ENCODE peak calls at places on chromosomes 12 and 14, in ten cellular contexts. One of them, this sample, is unnamed.

GRCh38 chr14:98769326-98769725 is 502.7 kb downstream of the BCL11B start:
- DNase-seq in A549: no peak
- DNase-seq in activated T-cell treated with anti-CD3 and anti-CD28 coated beads for 1 hour: no peak
- DNase-seq in NCI-H524: no peak
- DNase-seq in brain pericyte: no peak
- DNase-seq in hypothalamus: no peak
- DNase-seq in MCF 10A: no peak
- DNase-seq in stimulated activated CD4-positive, alpha-beta T cell treated with anti-CD3 and anti-CD28 coated beads, Interleukin-2, amount 100 ng/mL, for 24 hours: no peak
- DNase-seq in RWPE1: no peak
- DNase-seq in NCI-H1930: no peak
- DNase-seq in this sample: no peak

GRCh38 chr12:101001669-101002068 is 207.1 kb downstream of the ANO4 start:
- DNase-seq in RWPE1: peak; percentile 20
- DNase-seq in hypothalamus: no peak
- DNase-seq in MCF 10A: peak; percentile 44
- DNase-seq in activated T-cell treated with anti-CD3 and anti-CD28 coated beads for 1 hour: no peak
- DNase-seq in stimulated activated CD4-positive, alpha-beta T cell treated with anti-CD3 and anti-CD28 coated beads, Interleukin-2, amount 100 ng/mL, for 24 hours: no peak
- DNase-seq in brain pericyte: no peak
- DNase-seq in A549: no peak
- DNase-seq in NCI-H1930: no peak
- DNase-seq in NCI-H524: no peak
- DNase-seq in this sample: no peak

GRCh38 chr12:81128930-81129554 is 51.2 kb downstream of the ACSS3 start:
- DNase-seq in brain pericyte: peak; percentile 17
- DNase-seq in activated T-cell treated with anti-CD3 and anti-CD28 coated beads for 1 hour: no peak
- DNase-seq in stimulated activated CD4-positive, alpha-beta T cell treated with anti-CD3 and anti-CD28 coated beads, Interleukin-2, amount 100 ng/mL, for 24 hours: no peak
- DNase-seq in hypothalamus: peak; percentile 4
- DNase-seq in NCI-H524: peak; percentile 6
- DNase-seq in A549: peak; percentile 7
- DNase-seq in RWPE1: peak; percentile 25
- DNase-seq in NCI-H1930: no peak
- DNase-seq in MCF 10A: peak; percentile 56
- DNase-seq in this sample: peak; percentile 72

GRCh38 chr12:38316391-38317129 is at the start of gene ALG10B:
- DNase-seq in hypothalamus: peak; percentile 96
- DNase-seq in activated T-cell treated with anti-CD3 and anti-CD28 coated beads for 1 hour: peak; percentile 88
- DNase-seq in NCI-H524: peak; percentile 93
- DNase-seq in A549: peak; percentile 81
- DNase-seq in RWPE1: peak; percentile 92
- DNase-seq in brain pericyte: peak; percentile 89
- DNase-seq in stimulated activated CD4-positive, alpha-beta T cell treated with anti-CD3 and anti-CD28 coated beads, Interleukin-2, amount 100 ng/mL, for 24 hours: peak; percentile 93
- DNase-seq in MCF 10A: peak; percentile 98
- DNase-seq in NCI-H1930: peak; percentile 87
- DNase-seq in this sample: peak; percentile 92

GRCh38 chr12:124498870-124499753 is 68.3 kb downstream of the NCOR2 start:
- DNase-seq in RWPE1: no peak
- DNase-seq in hypothalamus: no peak
- DNase-seq in NCI-H1930: no peak
- DNase-seq in stimulated activated CD4-positive, alpha-beta T cell treated with anti-CD3 and anti-CD28 coated beads, Interleukin-2, amount 100 ng/mL, for 24 hours: no peak
- DNase-seq in activated T-cell treated with anti-CD3 and anti-CD28 coated beads for 1 hour: no peak
- DNase-seq in A549: no peak
- DNase-seq in brain pericyte: peak; percentile 41
- DNase-seq in MCF 10A: no peak
- DNase-seq in NCI-H524: no peak
- DNase-seq in this sample: no peak

GRCh38 chr14:24837280-24838046 is 203.5 kb upstream of the GZMB start:
- DNase-seq in RWPE1: no peak
- DNase-seq in activated T-cell treated with anti-CD3 and anti-CD28 coated beads for 1 hour: no peak
- DNase-seq in hypothalamus: no peak
- DNase-seq in A549: no peak
- DNase-seq in MCF 10A: no peak
- DNase-seq in NCI-H524: no peak
- DNase-seq in brain pericyte: peak; percentile 63
- DNase-seq in NCI-H1930: no peak
- DNase-seq in stimulated activated CD4-positive, alpha-beta T cell treated with anti-CD3 and anti-CD28 coated beads, Interleukin-2, amount 100 ng/mL, for 24 hours: no peak
- DNase-seq in this sample: no peak

GRCh38 chr14:95123895-95124579 is 33.3 kb downstream of the DICER1 start:
- DNase-seq in NCI-H524: no peak
- DNase-seq in hypothalamus: no peak
- DNase-seq in stimulated activated CD4-positive, alpha-beta T cell treated with anti-CD3 and anti-CD28 coated beads, Interleukin-2, amount 100 ng/mL, for 24 hours: no peak
- DNase-seq in A549: no peak
- DNase-seq in brain pericyte: no peak
- DNase-seq in NCI-H1930: no peak
- DNase-seq in MCF 10A: no peak
- DNase-seq in RWPE1: no peak
- DNase-seq in activated T-cell treated with anti-CD3 and anti-CD28 coated beads for 1 hour: no peak
- DNase-seq in this sample: no peak

GRCh38 chr12:66398931-66399625 is 96.8 kb downstream of the HELB start:
- DNase-seq in brain pericyte: no peak
- DNase-seq in hypothalamus: no peak
- DNase-seq in MCF 10A: peak; percentile 40
- DNase-seq in stimulated activated CD4-positive, alpha-beta T cell treated with anti-CD3 and anti-CD28 coated beads, Interleukin-2, amount 100 ng/mL, for 24 hours: no peak
- DNase-seq in activated T-cell treated with anti-CD3 and anti-CD28 coated beads for 1 hour: no peak
- DNase-seq in NCI-H524: no peak
- DNase-seq in NCI-H1930: no peak
- DNase-seq in A549: no peak
- DNase-seq in RWPE1: no peak
- DNase-seq in this sample: no peak

GRCh38 chr14:103892247-103892646 is 36.0 kb upstream of the TDRD9 start:
- DNase-seq in NCI-H524: no peak
- DNase-seq in NCI-H1930: no peak
- DNase-seq in stimulated activated CD4-positive, alpha-beta T cell treated with anti-CD3 and anti-CD28 coated beads, Interleukin-2, amount 100 ng/mL, for 24 hours: no peak
- DNase-seq in RWPE1: no peak
- DNase-seq in MCF 10A: no peak
- DNase-seq in brain pericyte: no peak
- DNase-seq in hypothalamus: no peak
- DNase-seq in activated T-cell treated with anti-CD3 and anti-CD28 coated beads for 1 hour: no peak
- DNase-seq in A549: no peak
- DNase-seq in this sample: no peak

GRCh38 chr12:75995691-75996090 is 35.9 kb downstream of the PHLDA1 start:
- DNase-seq in A549: no peak
- DNase-seq in activated T-cell treated with anti-CD3 and anti-CD28 coated beads for 1 hour: no peak
- DNase-seq in NCI-H1930: no peak
- DNase-seq in RWPE1: no peak
- DNase-seq in MCF 10A: no peak
- DNase-seq in hypothalamus: no peak
- DNase-seq in NCI-H524: no peak
- DNase-seq in stimulated activated CD4-positive, alpha-beta T cell treated with anti-CD3 and anti-CD28 coated beads, Interleukin-2, amount 100 ng/mL, for 24 hours: no peak
- DNase-seq in brain pericyte: no peak
- DNase-seq in this sample: no peak

GRCh38 chr12:94244165-94245133 is 96.1 kb downstream of the PLXNC1 start:
- DNase-seq in A549: no peak
- DNase-seq in activated T-cell treated with anti-CD3 and anti-CD28 coated beads for 1 hour: peak; percentile 6
- DNase-seq in NCI-H524: no peak
- DNase-seq in MCF 10A: no peak
- DNase-seq in brain pericyte: no peak
- DNase-seq in RWPE1: no peak
- DNase-seq in NCI-H1930: no peak
- DNase-seq in stimulated activated CD4-positive, alpha-beta T cell treated with anti-CD3 and anti-CD28 coated beads, Interleukin-2, amount 100 ng/mL, for 24 hours: peak; percentile 36
- DNase-seq in hypothalamus: no peak
- DNase-seq in this sample: no peak

GRCh38 chr14:101480747-101481530 is 80.4 kb upstream of the DIO3 start:
- DNase-seq in NCI-H524: no peak
- DNase-seq in NCI-H1930: no peak
- DNase-seq in RWPE1: peak; percentile 91
- DNase-seq in activated T-cell treated with anti-CD3 and anti-CD28 coated beads for 1 hour: no peak
- DNase-seq in MCF 10A: peak; percentile 97
- DNase-seq in hypothalamus: no peak
- DNase-seq in A549: peak; percentile 85
- DNase-seq in brain pericyte: no peak
- DNase-seq in stimulated activated CD4-positive, alpha-beta T cell treated with anti-CD3 and anti-CD28 coated beads, Interleukin-2, amount 100 ng/mL, for 24 hours: no peak
- DNase-seq in this sample: peak; percentile 10

GRCh38 chr14:63933701-63934100 is 80.9 kb downstream of the SYNE2 start:
- DNase-seq in activated T-cell treated with anti-CD3 and anti-CD28 coated beads for 1 hour: no peak
- DNase-seq in RWPE1: no peak
- DNase-seq in A549: no peak
- DNase-seq in hypothalamus: no peak
- DNase-seq in brain pericyte: no peak
- DNase-seq in NCI-H524: no peak
- DNase-seq in stimulated activated CD4-positive, alpha-beta T cell treated with anti-CD3 and anti-CD28 coated beads, Interleukin-2, amount 100 ng/mL, for 24 hours: no peak
- DNase-seq in NCI-H1930: no peak
- DNase-seq in MCF 10A: no peak
- DNase-seq in this sample: no peak

GRCh38 chr12:89016970-89017778 is 335.1 kb downstream of the DUSP6 start:
- DNase-seq in activated T-cell treated with anti-CD3 and anti-CD28 coated beads for 1 hour: no peak
- DNase-seq in A549: peak; percentile 24
- DNase-seq in RWPE1: peak; percentile 46
- DNase-seq in MCF 10A: peak; percentile 85
- DNase-seq in hypothalamus: peak; percentile 18
- DNase-seq in NCI-H524: peak; percentile 40
- DNase-seq in stimulated activated CD4-positive, alpha-beta T cell treated with anti-CD3 and anti-CD28 coated beads, Interleukin-2, amount 100 ng/mL, for 24 hours: peak; percentile 32
- DNase-seq in brain pericyte: peak; percentile 37
- DNase-seq in NCI-H1930: no peak
- DNase-seq in this sample: peak; percentile 44

GRCh38 chr12:39780527-39781446 is 161.2 kb upstream of the ABCD2 start:
- DNase-seq in brain pericyte: no peak
- DNase-seq in activated T-cell treated with anti-CD3 and anti-CD28 coated beads for 1 hour: no peak
- DNase-seq in NCI-H1930: no peak
- DNase-seq in MCF 10A: no peak
- DNase-seq in stimulated activated CD4-positive, alpha-beta T cell treated with anti-CD3 and anti-CD28 coated beads, Interleukin-2, amount 100 ng/mL, for 24 hours: no peak
- DNase-seq in RWPE1: no peak
- DNase-seq in A549: no peak
- DNase-seq in hypothalamus: no peak
- DNase-seq in NCI-H524: no peak
- DNase-seq in this sample: no peak

GRCh38 chr12:130124605-130125244 is 37.5 kb upstream of the FZD10 start:
- DNase-seq in activated T-cell treated with anti-CD3 and anti-CD28 coated beads for 1 hour: no peak
- DNase-seq in A549: no peak
- DNase-seq in stimulated activated CD4-positive, alpha-beta T cell treated with anti-CD3 and anti-CD28 coated beads, Interleukin-2, amount 100 ng/mL, for 24 hours: no peak
- DNase-seq in hypothalamus: no peak
- DNase-seq in RWPE1: peak; percentile 32
- DNase-seq in MCF 10A: no peak
- DNase-seq in NCI-H524: no peak
- DNase-seq in NCI-H1930: no peak
- DNase-seq in brain pericyte: no peak
- DNase-seq in this sample: no peak

GRCh38 chr12:71710276-71711125 is 24.6 kb downstream of the TMEM19 start:
- DNase-seq in stimulated activated CD4-positive, alpha-beta T cell treated with anti-CD3 and anti-CD28 coated beads, Interleukin-2, amount 100 ng/mL, for 24 hours: no peak
- DNase-seq in hypothalamus: no peak
- DNase-seq in brain pericyte: peak; percentile 15
- DNase-seq in NCI-H1930: no peak
- DNase-seq in MCF 10A: peak; percentile 95
- DNase-seq in NCI-H524: no peak
- DNase-seq in activated T-cell treated with anti-CD3 and anti-CD28 coated beads for 1 hour: no peak
- DNase-seq in A549: peak; percentile 52
- DNase-seq in RWPE1: peak; percentile 90
- DNase-seq in this sample: peak; percentile 34

GRCh38 chr12:92861381-92861780 is 67.7 kb downstream of the EEA1 start:
- DNase-seq in brain pericyte: no peak
- DNase-seq in NCI-H1930: no peak
- DNase-seq in MCF 10A: no peak
- DNase-seq in stimulated activated CD4-positive, alpha-beta T cell treated with anti-CD3 and anti-CD28 coated beads, Interleukin-2, amount 100 ng/mL, for 24 hours: no peak
- DNase-seq in A549: no peak
- DNase-seq in hypothalamus: no peak
- DNase-seq in NCI-H524: no peak
- DNase-seq in RWPE1: no peak
- DNase-seq in activated T-cell treated with anti-CD3 and anti-CD28 coated beads for 1 hour: no peak
- DNase-seq in this sample: no peak

GRCh38 chr14:72515779-72516770 is 377.8 kb downstream of the DPF3 start:
- DNase-seq in A549: no peak
- DNase-seq in NCI-H524: peak; percentile 84
- DNase-seq in MCF 10A: no peak
- DNase-seq in brain pericyte: no peak
- DNase-seq in hypothalamus: no peak
- DNase-seq in activated T-cell treated with anti-CD3 and anti-CD28 coated beads for 1 hour: no peak
- DNase-seq in stimulated activated CD4-positive, alpha-beta T cell treated with anti-CD3 and anti-CD28 coated beads, Interleukin-2, amount 100 ng/mL, for 24 hours: no peak
- DNase-seq in RWPE1: no peak
- DNase-seq in NCI-H1930: no peak
- DNase-seq in this sample: no peak

GRCh38 chr12:130606245-130606644 is 109.9 kb downstream of the RIMBP2 start:
- DNase-seq in stimulated activated CD4-positive, alpha-beta T cell treated with anti-CD3 and anti-CD28 coated beads, Interleukin-2, amount 100 ng/mL, for 24 hours: no peak
- DNase-seq in activated T-cell treated with anti-CD3 and anti-CD28 coated beads for 1 hour: no peak
- DNase-seq in A549: no peak
- DNase-seq in hypothalamus: no peak
- DNase-seq in RWPE1: no peak
- DNase-seq in NCI-H1930: no peak
- DNase-seq in NCI-H524: no peak
- DNase-seq in MCF 10A: no peak
- DNase-seq in brain pericyte: no peak
- DNase-seq in this sample: no peak

GRCh38 chr12:31702047-31702446 is 26.8 kb downstream of the AMN1 start:
- DNase-seq in RWPE1: no peak
- DNase-seq in MCF 10A: peak; percentile 36
- DNase-seq in brain pericyte: no peak
- DNase-seq in stimulated activated CD4-positive, alpha-beta T cell treated with anti-CD3 and anti-CD28 coated beads, Interleukin-2, amount 100 ng/mL, for 24 hours: no peak
- DNase-seq in hypothalamus: no peak
- DNase-seq in activated T-cell treated with anti-CD3 and anti-CD28 coated beads for 1 hour: no peak
- DNase-seq in NCI-H524: no peak
- DNase-seq in A549: no peak
- DNase-seq in NCI-H1930: no peak
- DNase-seq in this sample: no peak

GRCh38 chr14:84894254-84894653 is 635.7 kb upstream of the FLRT2 start:
- DNase-seq in NCI-H524: peak; percentile 16
- DNase-seq in brain pericyte: no peak
- DNase-seq in A549: no peak
- DNase-seq in activated T-cell treated with anti-CD3 and anti-CD28 coated beads for 1 hour: no peak
- DNase-seq in RWPE1: no peak
- DNase-seq in NCI-H1930: no peak
- DNase-seq in hypothalamus: no peak
- DNase-seq in stimulated activated CD4-positive, alpha-beta T cell treated with anti-CD3 and anti-CD28 coated beads, Interleukin-2, amount 100 ng/mL, for 24 hours: no peak
- DNase-seq in MCF 10A: no peak
- DNase-seq in this sample: no peak

GRCh38 chr12:51371295-51371953 is 19.8 kb downstream of the GALNT6 start:
- DNase-seq in NCI-H1930: no peak
- DNase-seq in A549: peak; percentile 97
- DNase-seq in MCF 10A: peak; percentile 96
- DNase-seq in stimulated activated CD4-positive, alpha-beta T cell treated with anti-CD3 and anti-CD28 coated beads, Interleukin-2, amount 100 ng/mL, for 24 hours: no peak
- DNase-seq in activated T-cell treated with anti-CD3 and anti-CD28 coated beads for 1 hour: no peak
- DNase-seq in RWPE1: peak; percentile 98
- DNase-seq in hypothalamus: no peak
- DNase-seq in NCI-H524: no peak
- DNase-seq in brain pericyte: peak; percentile 71
- DNase-seq in this sample: peak; percentile 84

GRCh38 chr14:68522510-68523325 is 270.1 kb downstream of the ZFP36L1 start:
- DNase-seq in brain pericyte: no peak
- DNase-seq in A549: no peak
- DNase-seq in NCI-H1930: no peak
- DNase-seq in NCI-H524: no peak
- DNase-seq in MCF 10A: no peak
- DNase-seq in stimulated activated CD4-positive, alpha-beta T cell treated with anti-CD3 and anti-CD28 coated beads, Interleukin-2, amount 100 ng/mL, for 24 hours: peak; percentile 8
- DNase-seq in activated T-cell treated with anti-CD3 and anti-CD28 coated beads for 1 hour: no peak
- DNase-seq in hypothalamus: no peak
- DNase-seq in RWPE1: no peak
- DNase-seq in this sample: no peak

GRCh38 chr14:69093551-69094421 is 59.1 kb downstream of the DCAF5 start:
- DNase-seq in activated T-cell treated with anti-CD3 and anti-CD28 coated beads for 1 hour: no peak
- DNase-seq in A549: no peak
- DNase-seq in MCF 10A: no peak
- DNase-seq in RWPE1: no peak
- DNase-seq in NCI-H524: no peak
- DNase-seq in stimulated activated CD4-positive, alpha-beta T cell treated with anti-CD3 and anti-CD28 coated beads, Interleukin-2, amount 100 ng/mL, for 24 hours: no peak
- DNase-seq in NCI-H1930: no peak
- DNase-seq in brain pericyte: peak; percentile 40
- DNase-seq in hypothalamus: peak; percentile 53
- DNase-seq in this sample: peak; percentile 97

GRCh38 chr14:95255487-95255886 is 64.2 kb downstream of the CLMN start:
- DNase-seq in hypothalamus: no peak
- DNase-seq in activated T-cell treated with anti-CD3 and anti-CD28 coated beads for 1 hour: no peak
- DNase-seq in NCI-H524: no peak
- DNase-seq in RWPE1: peak; percentile 80
- DNase-seq in stimulated activated CD4-positive, alpha-beta T cell treated with anti-CD3 and anti-CD28 coated beads, Interleukin-2, amount 100 ng/mL, for 24 hours: no peak
- DNase-seq in MCF 10A: peak; percentile 93
- DNase-seq in brain pericyte: peak; percentile 49
- DNase-seq in NCI-H1930: no peak
- DNase-seq in A549: peak; percentile 81
- DNase-seq in this sample: no peak

GRCh38 chr12:63795032-63795687 is 15.5 kb downstream of the RXYLT1 start:
- DNase-seq in MCF 10A: no peak
- DNase-seq in brain pericyte: no peak
- DNase-seq in A549: no peak
- DNase-seq in RWPE1: no peak
- DNase-seq in NCI-H1930: no peak
- DNase-seq in NCI-H524: no peak
- DNase-seq in activated T-cell treated with anti-CD3 and anti-CD28 coated beads for 1 hour: no peak
- DNase-seq in stimulated activated CD4-positive, alpha-beta T cell treated with anti-CD3 and anti-CD28 coated beads, Interleukin-2, amount 100 ng/mL, for 24 hours: no peak
- DNase-seq in hypothalamus: no peak
- DNase-seq in this sample: no peak

GRCh38 chr14:91835197-91835919 is 32.0 kb downstream of the TC2N start:
- DNase-seq in RWPE1: no peak
- DNase-seq in brain pericyte: no peak
- DNase-seq in MCF 10A: peak; percentile 22
- DNase-seq in activated T-cell treated with anti-CD3 and anti-CD28 coated beads for 1 hour: no peak
- DNase-seq in A549: no peak
- DNase-seq in stimulated activated CD4-positive, alpha-beta T cell treated with anti-CD3 and anti-CD28 coated beads, Interleukin-2, amount 100 ng/mL, for 24 hours: no peak
- DNase-seq in hypothalamus: no peak
- DNase-seq in NCI-H524: no peak
- DNase-seq in NCI-H1930: no peak
- DNase-seq in this sample: no peak

This sample was measured in HepG2.